ENCODE peak calls at places on chromosomes 13 and 19, in six cellular contexts. Z is upper lobe of right lung, J is GM23338, C is left ventricle myocardium inferior, I is cardiac muscle cell, X is ascending aorta. B is an unnamed sample.

GRCh38 chr13:25225970-25226369 is 53.9 kb upstream of the AMER2 start:
- DNase-seq in Z (no peak), J (peak), C (no peak), I (no peak), X (no peak), B (no peak)

GRCh38 chr19:43776285-43776684 is 4.5 kb downstream of the KCNN4 start:
- DNase-seq in Z (no peak), J (no peak), C (no peak), I (no peak), X (no peak), B (no peak)

GRCh38 chr13:40993987-40994386 is 25.1 kb downstream of the ELF1 start:
- DNase-seq in Z (no peak), J (peak), C (no peak), I (no peak), X (no peak), B (peak)

GRCh38 chr19:47786566-47786965 is 8.1 kb downstream of the SELENOW start:
- DNase-seq in Z (no peak), J (peak), C (no peak), I (no peak), X (no peak), B (no peak)

GRCh38 chr13:24630851-24631341 is 49.3 kb upstream of the ATP12A start:
- DNase-seq in Z (no peak), J (no peak), C (no peak), I (peak), X (no peak), B (no peak)

GRCh38 chr13:32837307-32837972 is 178.8 kb upstream of the KL start:
- DNase-seq in Z (no peak), J (no peak), C (no peak), I (no peak), X (no peak), B (no peak)

GRCh38 chr13:111368091-111368490 is 47.6 kb downstream of the TEX29 start:
- DNase-seq in Z (no peak), J (no peak), C (no peak), I (no peak), X (no peak), B (no peak)

GRCh38 chr13:107834717-107835116 is 380.6 kb downstream of the LIG4 start:
- DNase-seq in Z (no peak), J (no peak), C (no peak), I (peak), X (no peak), B (no peak)

GRCh38 chr19:31639306-31639705 is 290.1 kb upstream of the TSHZ3 start:
- DNase-seq in Z (no peak), J (no peak), C (no peak), I (peak), X (no peak), B (no peak)

GRCh38 chr13:114101325-114101821 is 31.1 kb downstream of the RASA3 start:
- DNase-seq in Z (peak), J (no peak), C (no peak), I (no peak), X (no peak), B (peak)

GRCh38 chr19:30997222-30997621 is 352.0 kb downstream of the TSHZ3 start:
- DNase-seq in Z (no peak), J (no peak), C (no peak), I (no peak), X (no peak), B (no peak)

GRCh38 chr13:97302611-97303010 is 80.5 kb downstream of the MBNL2 start:
- DNase-seq in Z (no peak), J (no peak), C (no peak), I (no peak), X (no peak), B (no peak)

GRCh38 chr19:3184847-3185481 is 766 bp upstream of the NCLN start:
- DNase-seq in Z (peak), J (peak), C (peak), I (peak), X (peak), B (peak)

GRCh38 chr13:112013665-112014064 is 53.3 kb upstream of the SOX1 start:
- DNase-seq in Z (no peak), J (no peak), C (no peak), I (no peak), X (no peak), B (no peak)

GRCh38 chr13:113410472-113411201 is 42.7 kb downstream of the ADPRHL1 start:
- DNase-seq in Z (peak), J (no peak), C (no peak), I (no peak), X (peak), B (peak)

GRCh38 chr13:77381059-77381458 is 54.2 kb upstream of the MYCBP2 start:
- DNase-seq in Z (no peak), J (no peak), C (no peak), I (no peak), X (no peak), B (no peak)

GRCh38 chr19:18298601-18299000 is 17.2 kb upstream of the JUND start:
- DNase-seq in Z (no peak), J (no peak), C (no peak), I (no peak), X (no peak), B (no peak)

GRCh38 chr19:36113425-36113824 is 1.2 kb downstream of the POLR2I start:
- DNase-seq in Z (no peak), J (no peak), C (no peak), I (no peak), X (no peak), B (no peak)

DNA sequence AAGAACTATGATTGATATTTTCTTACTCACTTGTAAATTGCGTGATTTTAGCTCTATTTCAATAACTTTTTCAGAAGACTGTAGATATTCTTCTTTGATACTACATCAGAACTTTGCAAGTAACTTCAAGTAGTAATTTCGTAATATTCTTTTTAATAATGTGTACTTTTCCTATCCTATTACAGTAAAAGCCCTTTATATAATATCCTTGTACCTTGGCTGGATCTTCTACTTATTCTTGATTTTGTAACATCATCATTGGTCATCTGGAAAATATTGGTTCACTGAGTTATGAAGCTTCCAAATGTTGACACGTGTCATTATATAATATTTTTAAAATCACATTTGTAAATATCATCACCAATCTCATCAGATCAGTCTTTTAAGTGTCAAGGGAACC is 32.4 kb downstream of the POLR1D start:
- DNase-seq in Z (no peak), J (no peak), C (no peak), I (no peak), X (no peak), B (no peak)
- H3K27ac ChIP-seq in Z (no peak), J (no peak), C (no peak), I (no peak), X (no peak), B (no peak)

GRCh38 chr13:27839809-27840467 is 47.7 kb downstream of the GSX1 start:
- DNase-seq in Z (no peak), J (no peak), C (no peak), I (no peak), X (no peak), B (no peak)
- TF ChIP-seq CTCF in Z (no peak), J (no peak), C (no peak), I (no peak), X (no peak), B (no peak)

GRCh38 chr19:5286465-5287029 is 54.1 kb downstream of the PTPRS start:
- DNase-seq in Z (no peak), J (no peak), C (no peak), I (no peak), X (no peak), B (no peak)

GRCh38 chr19:5285955-5286354 is 54.7 kb downstream of the PTPRS start:
- DNase-seq in Z (no peak), J (no peak), C (no peak), I (no peak), X (no peak), B (no peak)

GRCh38 chr19:5288347-5288739 is 52.3 kb downstream of the PTPRS start:
- DNase-seq in Z (no peak), J (no peak), C (peak), I (no peak), X (no peak), B (peak)

GRCh38 chr19:5285311-5285710 is 55.3 kb downstream of the PTPRS start:
- DNase-seq in Z (no peak), J (no peak), C (no peak), I (no peak), X (no peak), B (no peak)

DNA sequence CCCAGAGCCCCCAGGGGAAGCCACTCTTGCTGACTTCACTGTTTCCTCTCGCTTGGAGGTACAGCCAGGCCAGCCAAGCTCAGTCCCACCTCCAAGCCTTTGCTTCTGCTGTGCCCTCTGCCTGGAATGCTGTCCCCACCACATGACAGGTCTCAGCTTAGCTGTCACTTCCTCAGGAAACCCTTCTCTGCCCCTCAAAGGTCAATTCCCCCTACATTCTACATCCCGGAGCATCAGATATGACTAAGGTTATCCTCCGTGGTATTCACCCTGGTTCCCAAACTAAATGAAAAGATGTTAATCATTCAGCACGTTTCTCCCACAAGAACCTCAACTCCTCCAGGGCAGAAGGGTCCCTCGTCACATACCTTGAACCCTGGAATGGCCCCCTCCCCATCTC is 53.5 kb downstream of the PTPRS start:
- DNase-seq in Z (no peak), J (no peak), C (no peak), I (no peak), X (no peak), B (no peak)
- H3K27ac ChIP-seq in Z (peak), J (no peak), C (peak), I (no peak), X (no peak), B (no peak)

GRCh38 chr19:50460161-50460765 is 16.0 kb upstream of the EMC10 start:
- DNase-seq in Z (no peak), J (peak), C (no peak), I (peak), X (no peak), B (no peak)
- TF ChIP-seq CTCF in Z (no peak), J (peak), C (no peak), I (no peak), X (no peak), B (no peak)

GRCh38 chr19:13053238-13053637 is 49.4 kb downstream of the LYL1 start:
- DNase-seq in Z (no peak), J (no peak), C (no peak), I (peak), X (no peak), B (no peak)
- H3K27ac ChIP-seq in Z (peak), J (no peak), C (peak), I (no peak), X (peak), B (peak)

GRCh38 chr13:61880576-61881283 is 465.1 kb upstream of the PCDH20 start:
- DNase-seq in Z (no peak), J (peak), C (no peak), I (peak), X (no peak), B (no peak)
- TF ChIP-seq CTCF in Z (peak), J (peak), C (peak), I (peak), X (no peak), B (peak)